ENCODE peak calls at places on chromosomes 1 and 21, in six cellular contexts. W is NCI-H1048, A is activated T-helper 1 cell treated with Interleukin-2 at 50 U/mL for 16 hours, P is AG08396, T is T follicular helper cell, C is MV-4-11. U is an unnamed sample.

GRCh38 chr1:15188678-15189077 is 35.1 kb downstream of the TMEM51 start:
- DNase-seq in W (no peak), A (no peak), P (no peak), T (no peak), C (no peak), U (no peak)

GRCh38 chr1:8702121-8702520 is 115.3 kb downstream of the RERE start:
- DNase-seq in W (no peak), A (no peak), P (peak; percentile 30), T (no peak), C (peak; percentile 15), U (peak; percentile 68)

GRCh38 chr1:66436378-66437135 is 97.4 kb upstream of the SGIP1 start:
- DNase-seq in W (no peak), A (no peak), P (peak; percentile 40), T (no peak), C (peak; percentile 77), U (peak; percentile 57)

GRCh38 chr1:201264554-201264953 is 18.8 kb upstream of the PKP1 start:
- DNase-seq in W (no peak), A (no peak), P (no peak), T (no peak), C (no peak), U (no peak)

GRCh38 chr1:205229399-205229861 is 1.7 kb downstream of the TMCC2 start:
- DNase-seq in W (no peak), A (peak; percentile 60), P (peak; percentile 78), T (peak; percentile 58), C (no peak), U (peak; percentile 56)

GRCh38 chr1:156281281-156282142 is 1.1 kb downstream of the SMG5 start:
- DNase-seq in W (peak; percentile 6), A (no peak), P (peak; percentile 66), T (no peak), C (peak; percentile 78), U (peak; percentile 14)

GRCh38 chr1:27763358-27763757 is 9.7 kb upstream of the STX12 start:
- DNase-seq in W (no peak), A (no peak), P (no peak), T (no peak), C (no peak), U (no peak)

GRCh38 chr1:184890539-184890973 is 83.8 kb downstream of the NIBAN1 start:
- DNase-seq in W (no peak), A (no peak), P (no peak), T (peak; percentile 3), C (no peak), U (no peak)

GRCh38 chr1:31497601-31498000 is 78.7 kb upstream of the TINAGL1 start:
- DNase-seq in W (no peak), A (no peak), P (no peak), T (no peak), C (no peak), U (no peak)

GRCh38 chr1:107664882-107665871 is 299.8 kb downstream of the VAV3 start:
- DNase-seq in W (no peak), A (no peak), P (no peak), T (no peak), C (no peak), U (no peak)

GRCh38 chr1:150537732-150538684 is 11.2 kb upstream of the ADAMTSL4 start:
- DNase-seq in W (no peak), A (no peak), P (peak; percentile 63), T (no peak), C (no peak), U (no peak)

GRCh38 chr1:235708390-235708962 is 58.9 kb upstream of the GNG4 start:
- DNase-seq in W (no peak), A (no peak), P (peak; percentile 17), T (no peak), C (no peak), U (peak; percentile 64)

GRCh38 chr1:172054172-172054571 is 212.9 kb downstream of the DNM3 start:
- DNase-seq in W (no peak), A (no peak), P (no peak), T (no peak), C (no peak), U (no peak)

GRCh38 chr1:2088434-2088833 is 38.2 kb downstream of the PRKCZ start:
- DNase-seq in W (no peak), A (no peak), P (peak; percentile 68), T (no peak), C (no peak), U (no peak)

GRCh38 chr1:94248956-94249688 is 11.7 kb upstream of the ARHGAP29 start:
- DNase-seq in W (no peak), A (no peak), P (peak; percentile 30), T (no peak), C (no peak), U (no peak)

GRCh38 chr1:42908046-42908445 is 50.6 kb downstream of the SLC2A1 start:
- DNase-seq in W (no peak), A (no peak), P (no peak), T (no peak), C (no peak), U (no peak)

GRCh38 chr1:150267896-150268295 is 920 bp downstream of the APH1A start:
- DNase-seq in W (no peak), A (no peak), P (peak; percentile 33), T (no peak), C (no peak), U (no peak)

GRCh38 chr1:161792740-161793139 is 26.6 kb downstream of the ATF6 start:
- DNase-seq in W (peak; percentile 19), A (no peak), P (peak; percentile 43), T (no peak), C (peak; percentile 75), U (peak; percentile 46)

GRCh38 chr1:37752583-37753471 is 12.1 kb downstream of the EPHA10 start:
- DNase-seq in W (no peak), A (no peak), P (peak; percentile 81), T (no peak), C (no peak), U (peak; percentile 26)

GRCh38 chr1:89130716-89131115 is 4.8 kb upstream of the GBP2 start:
- DNase-seq in W (no peak), A (no peak), P (no peak), T (no peak), C (no peak), U (no peak)

GRCh38 chr1:70142120-70142519 is 63.3 kb downstream of the LRRC40 start:
- DNase-seq in W (no peak), A (no peak), P (peak; percentile 6), T (no peak), C (no peak), U (no peak)

GRCh38 chr1:213286235-213286634 is 235.2 kb downstream of the RPS6KC1 start:
- DNase-seq in W (no peak), A (no peak), P (no peak), T (no peak), C (no peak), U (no peak)

GRCh38 chr21:36699026-36699545 is at the start of gene SIM2:
- DNase-seq in W (peak; percentile 33), A (no peak), P (no peak), T (no peak), C (no peak), U (peak; percentile 82)

GRCh38 chr1:77744576-77744975 is 15.1 kb downstream of the USP33 start:
- DNase-seq in W (no peak), A (no peak), P (no peak), T (no peak), C (no peak), U (no peak)

GRCh38 chr1:98482611-98483010 is 178.9 kb upstream of the SNX7 start:
- DNase-seq in W (no peak), A (no peak), P (no peak), T (no peak), C (no peak), U (no peak)

GRCh38 chr1:67256291-67257172 is 51.1 kb upstream of the IL12RB2 start:
- DNase-seq in W (no peak), A (no peak), P (no peak), T (no peak), C (no peak), U (no peak)

GRCh38 chr1:200238311-200238710 is 171.5 kb downstream of the ZNF281 start:
- DNase-seq in W (no peak), A (no peak), P (no peak), T (no peak), C (no peak), U (no peak)

GRCh38 chr1:59323879-59324278 is 27.0 kb downstream of the FGGY start:
- DNase-seq in W (no peak), A (no peak), P (no peak), T (no peak), C (no peak), U (no peak)

GRCh38 chr21:35503646-35504045 is 454.5 kb upstream of the RUNX1 start:
- DNase-seq in W (no peak), A (peak; percentile 1), P (peak; percentile 13), T (no peak), C (peak; percentile 73), U (no peak)

GRCh38 chr1:87123610-87124009 is 205.1 kb upstream of the LMO4 start:
- DNase-seq in W (no peak), A (no peak), P (no peak), T (no peak), C (no peak), U (no peak)

GRCh38 chr1:230857822-230858221 is 10.5 kb downstream of the C1orf198 start:
- DNase-seq in W (no peak), A (no peak), P (no peak), T (no peak), C (no peak), U (no peak)

GRCh38 chr1:243851129-243851756 is 1.2 kb upstream of the AKT3 start:
- DNase-seq in W (no peak), A (no peak), P (no peak), T (no peak), C (no peak), U (no peak)

GRCh38 chr1:75954594-75954993 is 22.4 kb upstream of the ASB17 start:
- DNase-seq in W (no peak), A (no peak), P (no peak), T (no peak), C (no peak), U (no peak)

GRCh38 chr1:185483647-185484450 is 166.8 kb upstream of the IVNS1ABP start:
- DNase-seq in W (no peak), A (no peak), P (peak; percentile 46), T (no peak), C (peak; percentile 64), U (peak; percentile 18)

GRCh38 chr1:10818262-10819197 is 22.1 kb upstream of the CASZ1 start:
- DNase-seq in W (no peak), A (no peak), P (no peak), T (no peak), C (no peak), U (no peak)

GRCh38 chr1:172746091-172746949 is 87.4 kb downstream of the FASLG start:
- DNase-seq in W (no peak), A (no peak), P (peak; percentile 81), T (peak; percentile 12), C (peak; percentile 98), U (peak; percentile 79)

GRCh38 chr1:48644950-48645605 is 131.6 kb downstream of the BEND5 start:
- DNase-seq in W (peak; percentile 35), A (no peak), P (no peak), T (no peak), C (no peak), U (no peak)

GRCh38 chr1:153348511-153349362 is at the start of gene PGLYRP4:
- DNase-seq in W (no peak), A (no peak), P (no peak), T (no peak), C (no peak), U (no peak)

GRCh38 chr1:26828352-26829093 is 2.0 kb downstream of the ZDHHC18 start:
- DNase-seq in W (no peak), A (no peak), P (no peak), T (no peak), C (peak; percentile 94), U (no peak)

GRCh38 chr1:110460253-110461220 is 9.6 kb downstream of the PROK1 start:
- DNase-seq in W (peak; percentile 26), A (peak; percentile 68), P (peak; percentile 83), T (peak; percentile 78), C (peak; percentile 58), U (peak; percentile 77)